ENCODE peak calls at places on chromosomes 3 and 15, in four cellular contexts. G is left ventricle myocardium inferior, A is WTC11, B is neural crest cell. N is an unnamed sample.

GRCh38 chr15:41774873-41775417 is 661 bp downstream of the MAPKBP1 start:
- DNase-seq in G (no peak), A (no peak), B (no peak), N (no peak)

GRCh38 chr3:33437556-33438283 is 2.5 kb downstream of the UBP1 start:
- DNase-seq in G (peak), A (peak), B (no peak), N (peak)

GRCh38 chr15:70466305-70466704 is 297.1 kb downstream of the UACA start:
- DNase-seq in G (no peak), A (no peak), B (no peak), N (no peak)

GRCh38 chr3:113423699-113424098 is 17.6 kb downstream of the CFAP44 start:
- DNase-seq in G (no peak), A (no peak), B (no peak), N (no peak)

GRCh38 chr3:68206524-68207117 is 552.2 kb upstream of the SUCLG2 start:
- DNase-seq in G (no peak), A (no peak), B (no peak), N (no peak)

GRCh38 chr3:185282696-185283373 is 29.0 kb upstream of the EHHADH start:
- DNase-seq in G (peak), A (peak), B (peak), N (peak)

GRCh38 chr3:169545606-169546005 is 117.9 kb downstream of the MECOM start:
- DNase-seq in G (no peak), A (no peak), B (no peak), N (no peak)

GRCh38 chr3:177238661-177239216 is 41.5 kb upstream of the TBL1XR1 start:
- DNase-seq in G (no peak), A (no peak), B (no peak), N (no peak)

GRCh38 chr3:140103166-140103565 is 168.2 kb downstream of the CLSTN2 start:
- DNase-seq in G (no peak), A (no peak), B (no peak), N (no peak)

GRCh38 chr3:127764301-127764700 is 58.0 kb downstream of the MGLL start:
- DNase-seq in G (no peak), A (no peak), B (no peak), N (no peak)

GRCh38 chr3:127763816-127764215 is 58.5 kb downstream of the MGLL start:
- DNase-seq in G (no peak), A (no peak), B (no peak), N (no peak)

GRCh38 chr3:127762787-127763105 is 59.6 kb downstream of the MGLL start:
- DNase-seq in G (no peak), A (no peak), B (no peak), N (no peak)

GRCh38 chr3:127763337-127763736 is 59.0 kb downstream of the MGLL start:
- DNase-seq in G (no peak), A (no peak), B (no peak), N (no peak)

DNA sequence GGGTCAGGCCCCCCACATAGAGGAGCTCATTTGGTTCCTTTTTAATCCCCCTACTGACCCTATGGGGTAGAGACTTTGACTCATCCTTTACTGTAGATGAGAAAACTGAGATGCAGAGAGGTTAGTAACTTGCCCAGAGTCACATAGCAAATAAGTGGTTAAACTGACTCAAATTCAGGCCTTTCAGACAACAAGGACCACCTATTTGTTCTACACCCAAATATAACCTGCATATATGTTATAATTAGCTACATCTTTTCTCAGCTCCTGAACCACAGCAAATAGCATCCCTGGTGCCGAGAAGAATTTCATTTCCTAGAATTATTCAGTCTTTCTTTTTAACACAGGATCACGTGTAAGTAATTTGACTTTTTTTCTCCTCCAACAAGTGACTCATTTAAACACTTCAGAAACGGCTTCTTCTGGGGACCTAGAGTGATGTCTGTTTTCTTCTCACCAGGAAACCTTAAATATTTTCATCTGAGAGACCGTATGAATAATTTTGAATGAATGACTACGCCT is 57.4 kb downstream of the MGLL start:
- DNase-seq in G (no peak), A (no peak), B (no peak), N (no peak)
- TF ChIP-seq CTCF in G (no peak), A (no peak), B (no peak), N (no peak)

GRCh38 chr3:9810357-9810726 is 280 bp downstream of the TTLL3 start:
- DNase-seq in G (no peak), A (peak), B (no peak), N (no peak)

GRCh38 chr3:9809615-9810356 is at the start of gene TTLL3:
- DNase-seq in G (peak), A (peak), B (peak), N (peak)

GRCh38 chr3:9808345-9809037 is 1.6 kb upstream of the TTLL3 start:
- DNase-seq in G (no peak), A (peak), B (no peak), N (peak)

GRCh38 chr3:9807981-9808344 is 2.1 kb upstream of the TTLL3 start:
- DNase-seq in G (no peak), A (no peak), B (no peak), N (no peak)

GRCh38 chr3:9809239-9809614 is 835 bp upstream of the TTLL3 start:
- DNase-seq in G (no peak), A (no peak), B (no peak), N (no peak)
- TF ChIP-seq CTCF in G (no peak), A (no peak), B (no peak), N (no peak)

GRCh38 chr3:133938770-133939495 is 43.3 kb upstream of the RAB6B start:
- DNase-seq in G (no peak), A (no peak), B (no peak), N (no peak)
- TF ChIP-seq CTCF in G (peak), A (no peak), B (no peak), N (no peak)

DNA sequence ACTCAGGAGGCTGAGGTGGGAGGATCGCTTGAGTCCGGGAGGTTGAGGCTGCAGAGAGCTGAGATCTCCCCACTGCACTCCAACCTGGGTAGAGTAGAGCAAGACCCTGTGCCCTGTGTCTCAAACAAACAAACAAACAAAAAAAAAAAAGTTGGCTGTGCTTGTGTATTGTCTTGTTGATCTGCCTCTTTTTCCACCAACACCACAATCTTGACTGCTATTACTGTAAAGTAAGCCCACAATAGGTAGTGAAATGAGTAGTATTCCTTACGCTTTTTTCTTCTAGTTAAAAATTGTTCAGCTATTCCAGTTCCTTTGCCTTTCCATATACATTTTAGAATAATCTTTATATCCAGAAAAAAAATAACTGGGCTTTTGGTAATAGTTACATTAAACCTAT is 35.5 kb downstream of the PTH1R start:
- DNase-seq in G (peak), A (no peak), B (no peak), N (no peak)
- TF ChIP-seq CTCF in G (no peak), A (no peak), B (no peak), N (no peak)

N was measured in glutamatergic neuron.